ENCODE peak calls at places on chromosome 4, in ten cellular contexts. One of them, this sample, is unnamed.

GRCh38 chr4:122921971-122922876 is at the start of gene NUDT6:
- DNase-seq in SHP77: peak
- DNase-seq in AG04450: peak
- DNase-seq in stimulated activated CD4-positive, alpha-beta T cell treated with anti-CD3 and anti-CD28 coated beads, TNF-alpha, amount 100 ng/mL, for 1 hour: no peak
- DNase-seq in smooth muscle cell of the brain vasculature: no peak
- DNase-seq in non-pigmented ciliary epithelial cell: no peak
- DNase-seq in Right ventricle myocardium inferior: peak
- DNase-seq in kidney tubule cell: peak
- DNase-seq in HFFc6: no peak
- DNase-seq in left cardiac atrium: peak
- DNase-seq in this sample: peak

GRCh38 chr4:71269241-71269640 is 69.6 kb upstream of the SLC4A4 start:
- DNase-seq in SHP77: no peak
- DNase-seq in AG04450: no peak
- DNase-seq in stimulated activated CD4-positive, alpha-beta T cell treated with anti-CD3 and anti-CD28 coated beads, TNF-alpha, amount 100 ng/mL, for 1 hour: no peak
- DNase-seq in smooth muscle cell of the brain vasculature: no peak
- DNase-seq in non-pigmented ciliary epithelial cell: no peak
- DNase-seq in Right ventricle myocardium inferior: no peak
- DNase-seq in kidney tubule cell: no peak
- DNase-seq in HFFc6: no peak
- DNase-seq in left cardiac atrium: no peak
- DNase-seq in this sample: no peak

GRCh38 chr4:186553717-186554116 is 1.6 kb downstream of the MTNR1A start:
- DNase-seq in SHP77: no peak
- DNase-seq in AG04450: no peak
- DNase-seq in stimulated activated CD4-positive, alpha-beta T cell treated with anti-CD3 and anti-CD28 coated beads, TNF-alpha, amount 100 ng/mL, for 1 hour: no peak
- DNase-seq in smooth muscle cell of the brain vasculature: no peak
- DNase-seq in non-pigmented ciliary epithelial cell: no peak
- DNase-seq in Right ventricle myocardium inferior: no peak
- DNase-seq in kidney tubule cell: no peak
- DNase-seq in HFFc6: no peak
- DNase-seq in left cardiac atrium: no peak
- DNase-seq in this sample: no peak

GRCh38 chr4:69490271-69490670 is 5.4 kb downstream of the UGT2B4 start:
- DNase-seq in SHP77: no peak
- DNase-seq in AG04450: no peak
- DNase-seq in stimulated activated CD4-positive, alpha-beta T cell treated with anti-CD3 and anti-CD28 coated beads, TNF-alpha, amount 100 ng/mL, for 1 hour: no peak
- DNase-seq in smooth muscle cell of the brain vasculature: no peak
- DNase-seq in non-pigmented ciliary epithelial cell: no peak
- DNase-seq in Right ventricle myocardium inferior: no peak
- DNase-seq in kidney tubule cell: no peak
- DNase-seq in HFFc6: no peak
- DNase-seq in left cardiac atrium: no peak
- DNase-seq in this sample: no peak

GRCh38 chr4:97016186-97016945 is 1126.9 kb downstream of the STPG2 start:
- DNase-seq in SHP77: no peak
- DNase-seq in AG04450: no peak
- DNase-seq in stimulated activated CD4-positive, alpha-beta T cell treated with anti-CD3 and anti-CD28 coated beads, TNF-alpha, amount 100 ng/mL, for 1 hour: no peak
- DNase-seq in smooth muscle cell of the brain vasculature: no peak
- DNase-seq in non-pigmented ciliary epithelial cell: no peak
- DNase-seq in Right ventricle myocardium inferior: no peak
- DNase-seq in kidney tubule cell: peak
- DNase-seq in HFFc6: no peak
- DNase-seq in left cardiac atrium: no peak
- DNase-seq in this sample: peak

GRCh38 chr4:155552180-155552579 is 114.5 kb upstream of the GUCY1A1 start:
- DNase-seq in SHP77: no peak
- DNase-seq in AG04450: peak
- DNase-seq in stimulated activated CD4-positive, alpha-beta T cell treated with anti-CD3 and anti-CD28 coated beads, TNF-alpha, amount 100 ng/mL, for 1 hour: no peak
- DNase-seq in smooth muscle cell of the brain vasculature: peak
- DNase-seq in non-pigmented ciliary epithelial cell: no peak
- DNase-seq in Right ventricle myocardium inferior: no peak
- DNase-seq in kidney tubule cell: no peak
- DNase-seq in HFFc6: peak
- DNase-seq in left cardiac atrium: no peak
- DNase-seq in this sample: no peak

GRCh38 chr4:122854860-122855259 is 28.2 kb downstream of the FGF2 start:
- DNase-seq in SHP77: no peak
- DNase-seq in AG04450: no peak
- DNase-seq in stimulated activated CD4-positive, alpha-beta T cell treated with anti-CD3 and anti-CD28 coated beads, TNF-alpha, amount 100 ng/mL, for 1 hour: no peak
- DNase-seq in smooth muscle cell of the brain vasculature: no peak
- DNase-seq in non-pigmented ciliary epithelial cell: no peak
- DNase-seq in Right ventricle myocardium inferior: no peak
- DNase-seq in kidney tubule cell: no peak
- DNase-seq in HFFc6: no peak
- DNase-seq in left cardiac atrium: peak
- DNase-seq in this sample: no peak

GRCh38 chr4:122917731-122918130 is 4.7 kb downstream of the NUDT6 start:
- DNase-seq in SHP77: no peak
- DNase-seq in AG04450: no peak
- DNase-seq in stimulated activated CD4-positive, alpha-beta T cell treated with anti-CD3 and anti-CD28 coated beads, TNF-alpha, amount 100 ng/mL, for 1 hour: no peak
- DNase-seq in smooth muscle cell of the brain vasculature: no peak
- DNase-seq in non-pigmented ciliary epithelial cell: no peak
- DNase-seq in Right ventricle myocardium inferior: no peak
- DNase-seq in kidney tubule cell: no peak
- DNase-seq in HFFc6: no peak
- DNase-seq in left cardiac atrium: no peak
- DNase-seq in this sample: no peak

GRCh38 chr4:128597515-128597914 is 212.0 kb upstream of the JADE1 start:
- DNase-seq in SHP77: no peak
- DNase-seq in AG04450: no peak
- DNase-seq in stimulated activated CD4-positive, alpha-beta T cell treated with anti-CD3 and anti-CD28 coated beads, TNF-alpha, amount 100 ng/mL, for 1 hour: no peak
- DNase-seq in smooth muscle cell of the brain vasculature: no peak
- DNase-seq in non-pigmented ciliary epithelial cell: no peak
- DNase-seq in Right ventricle myocardium inferior: no peak
- DNase-seq in kidney tubule cell: no peak
- DNase-seq in HFFc6: no peak
- DNase-seq in left cardiac atrium: no peak
- DNase-seq in this sample: no peak

GRCh38 chr4:127484101-127484500 is 148.7 kb upstream of the INTU start:
- DNase-seq in SHP77: no peak
- DNase-seq in AG04450: no peak
- DNase-seq in stimulated activated CD4-positive, alpha-beta T cell treated with anti-CD3 and anti-CD28 coated beads, TNF-alpha, amount 100 ng/mL, for 1 hour: no peak
- DNase-seq in smooth muscle cell of the brain vasculature: no peak
- DNase-seq in non-pigmented ciliary epithelial cell: no peak
- DNase-seq in Right ventricle myocardium inferior: no peak
- DNase-seq in kidney tubule cell: no peak
- DNase-seq in HFFc6: no peak
- DNase-seq in left cardiac atrium: no peak
- DNase-seq in this sample: no peak

GRCh38 chr4:8198906-8199593 is at the start of gene SH3TC1:
- DNase-seq in SHP77: peak
- DNase-seq in AG04450: peak
- DNase-seq in stimulated activated CD4-positive, alpha-beta T cell treated with anti-CD3 and anti-CD28 coated beads, TNF-alpha, amount 100 ng/mL, for 1 hour: peak
- DNase-seq in smooth muscle cell of the brain vasculature: no peak
- DNase-seq in non-pigmented ciliary epithelial cell: no peak
- DNase-seq in Right ventricle myocardium inferior: peak
- DNase-seq in kidney tubule cell: peak
- DNase-seq in HFFc6: peak
- DNase-seq in left cardiac atrium: peak
- DNase-seq in this sample: peak

GRCh38 chr4:121375262-121375661 is 5.6 kb downstream of the QRFPR start:
- DNase-seq in SHP77: no peak
- DNase-seq in AG04450: no peak
- DNase-seq in stimulated activated CD4-positive, alpha-beta T cell treated with anti-CD3 and anti-CD28 coated beads, TNF-alpha, amount 100 ng/mL, for 1 hour: no peak
- DNase-seq in smooth muscle cell of the brain vasculature: no peak
- DNase-seq in non-pigmented ciliary epithelial cell: no peak
- DNase-seq in Right ventricle myocardium inferior: no peak
- DNase-seq in kidney tubule cell: peak
- DNase-seq in HFFc6: no peak
- DNase-seq in left cardiac atrium: no peak
- DNase-seq in this sample: no peak

GRCh38 chr4:54517793-54518444 is 139.8 kb upstream of the KIT start:
- DNase-seq in SHP77: no peak
- DNase-seq in AG04450: no peak
- DNase-seq in stimulated activated CD4-positive, alpha-beta T cell treated with anti-CD3 and anti-CD28 coated beads, TNF-alpha, amount 100 ng/mL, for 1 hour: no peak
- DNase-seq in smooth muscle cell of the brain vasculature: no peak
- DNase-seq in non-pigmented ciliary epithelial cell: no peak
- DNase-seq in Right ventricle myocardium inferior: no peak
- DNase-seq in kidney tubule cell: no peak
- DNase-seq in HFFc6: no peak
- DNase-seq in left cardiac atrium: no peak
- DNase-seq in this sample: no peak

GRCh38 chr4:17232575-17233253 is 279.2 kb downstream of the QDPR start:
- DNase-seq in SHP77: no peak
- DNase-seq in AG04450: peak
- DNase-seq in stimulated activated CD4-positive, alpha-beta T cell treated with anti-CD3 and anti-CD28 coated beads, TNF-alpha, amount 100 ng/mL, for 1 hour: no peak
- DNase-seq in smooth muscle cell of the brain vasculature: no peak
- DNase-seq in non-pigmented ciliary epithelial cell: peak
- DNase-seq in Right ventricle myocardium inferior: no peak
- DNase-seq in kidney tubule cell: no peak
- DNase-seq in HFFc6: peak
- DNase-seq in left cardiac atrium: peak
- DNase-seq in this sample: peak

GRCh38 chr4:87530868-87531267 is 1.7 kb upstream of the SPARCL1 start:
- DNase-seq in SHP77: no peak
- DNase-seq in AG04450: no peak
- DNase-seq in stimulated activated CD4-positive, alpha-beta T cell treated with anti-CD3 and anti-CD28 coated beads, TNF-alpha, amount 100 ng/mL, for 1 hour: no peak
- DNase-seq in smooth muscle cell of the brain vasculature: no peak
- DNase-seq in non-pigmented ciliary epithelial cell: no peak
- DNase-seq in Right ventricle myocardium inferior: no peak
- DNase-seq in kidney tubule cell: no peak
- DNase-seq in HFFc6: no peak
- DNase-seq in left cardiac atrium: peak
- DNase-seq in this sample: no peak

GRCh38 chr4:140256335-140256734 is 102.4 kb upstream of the MAML3 start:
- DNase-seq in SHP77: no peak
- DNase-seq in AG04450: no peak
- DNase-seq in stimulated activated CD4-positive, alpha-beta T cell treated with anti-CD3 and anti-CD28 coated beads, TNF-alpha, amount 100 ng/mL, for 1 hour: no peak
- DNase-seq in smooth muscle cell of the brain vasculature: no peak
- DNase-seq in non-pigmented ciliary epithelial cell: no peak
- DNase-seq in Right ventricle myocardium inferior: no peak
- DNase-seq in kidney tubule cell: peak
- DNase-seq in HFFc6: peak
- DNase-seq in left cardiac atrium: peak
- DNase-seq in this sample: no peak